ENCODE peak calls at places on chromosomes 16 and 17, in five cellular contexts. R is AG10803, Y is GM12878, P is GM10248, A is lower leg skin. N is an unnamed sample.

GRCh38 chr17:79834575-79835469 is 4.4 kb downstream of the CBX4 start:
- DNase-seq in R (no peak), Y (no peak), P (no peak), A (peak; percentile 18), N (peak; percentile 67)

GRCh38 chr16:85913688-85914422 is 14.9 kb downstream of the IRF8 start:
- DNase-seq in R (no peak), Y (no peak), P (no peak), A (no peak), N (no peak)

GRCh38 chr16:89621136-89621697 is 7.8 kb downstream of the DPEP1 start:
- DNase-seq in R (no peak), Y (no peak), P (no peak), A (no peak), N (no peak)

GRCh38 chr17:10073026-10073425 is 125.4 kb downstream of the GAS7 start:
- DNase-seq in R (no peak), Y (no peak), P (no peak), A (peak; percentile 71), N (no peak)

GRCh38 chr16:89341697-89342694 is 124.5 kb downstream of the ZNF778 start:
- DNase-seq in R (no peak), Y (no peak), P (no peak), A (no peak), N (no peak)

GRCh38 chr16:56861092-56861610 is 3.9 kb upstream of the SLC12A3 start:
- DNase-seq in R (no peak), Y (no peak), P (peak; percentile 22), A (no peak), N (no peak)

GRCh38 chr17:4120332-4120731 is 22.5 kb downstream of the ZZEF1 start:
- DNase-seq in R (no peak), Y (no peak), P (no peak), A (no peak), N (no peak)

GRCh38 chr16:67979955-67980678 is at the start of gene DPEP3:
- DNase-seq in R (no peak), Y (no peak), P (no peak), A (no peak), N (no peak)

GRCh38 chr17:49715221-49715620 is 7.5 kb upstream of the SLC35B1 start:
- DNase-seq in R (no peak), Y (no peak), P (no peak), A (no peak), N (peak; percentile 65)

GRCh38 chr16:8326234-8326633 is 264.1 kb downstream of the TMEM114 start:
- DNase-seq in R (no peak), Y (no peak), P (no peak), A (no peak), N (no peak)

GRCh38 chr16:87844374-87844733 is 25.0 kb downstream of the SLC7A5 start:
- DNase-seq in R (no peak), Y (no peak), P (no peak), A (no peak), N (no peak)

GRCh38 chr17:44773140-44773539 is 14.4 kb downstream of the ADAM11 start:
- DNase-seq in R (no peak), Y (no peak), P (no peak), A (no peak), N (no peak)

GRCh38 chr17:58083491-58084316 is 485 bp downstream of the DYNLL2 start:
- DNase-seq in R (peak; percentile 50), Y (no peak), P (peak; percentile 78), A (no peak), N (peak; percentile 79)

GRCh38 chr17:44900894-44901293 is 1.6 kb upstream of the EFTUD2 start:
- DNase-seq in R (peak; percentile 75), Y (no peak), P (no peak), A (no peak), N (no peak)

GRCh38 chr16:3022697-3023414 is 886 bp downstream of the HCFC1R1 start:
- DNase-seq in R (peak; percentile 60), Y (no peak), P (peak; percentile 49), A (no peak), N (peak; percentile 52)

GRCh38 chr17:32103476-32104113 is 38.7 kb upstream of the RHOT1 start:
- DNase-seq in R (peak; percentile 88), Y (no peak), P (no peak), A (no peak), N (no peak)

GRCh38 chr16:71555230-71555891 is 21.5 kb downstream of the TAT start:
- DNase-seq in R (no peak), Y (no peak), P (no peak), A (no peak), N (no peak)

GRCh38 chr16:87033541-87034300 is 283.5 kb downstream of the C16orf95 start:
- DNase-seq in R (no peak), Y (no peak), P (no peak), A (no peak), N (no peak)

GRCh38 chr17:45311762-45312476 is 4.9 kb downstream of the MAP3K14 start:
- DNase-seq in R (peak; percentile 49), Y (no peak), P (peak; percentile 77), A (no peak), N (peak; percentile 96)

GRCh38 chr17:17751489-17751995 is 70.3 kb downstream of the RAI1 start:
- DNase-seq in R (no peak), Y (no peak), P (no peak), A (no peak), N (peak; percentile 57)

GRCh38 chr17:9368631-9369030 is 207.0 kb downstream of the STX8 start:
- DNase-seq in R (no peak), Y (no peak), P (no peak), A (no peak), N (no peak)

GRCh38 chr17:11077673-11078072 is 163.3 kb upstream of the SHISA6 start:
- DNase-seq in R (no peak), Y (no peak), P (no peak), A (no peak), N (no peak)

GRCh38 chr17:52410781-52411180 is 252.3 kb upstream of the CA10 start:
- DNase-seq in R (no peak), Y (no peak), P (no peak), A (no peak), N (no peak)

GRCh38 chr17:45783593-45784292 is 377 bp upstream of the CRHR1 start:
- DNase-seq in R (no peak), Y (no peak), P (no peak), A (no peak), N (peak; percentile 16)

GRCh38 chr16:61480250-61480649 is 556.0 kb downstream of the CDH8 start:
- DNase-seq in R (no peak), Y (no peak), P (no peak), A (no peak), N (no peak)

GRCh38 chr17:48037036-48037881 is at the start of gene COPZ2:
- DNase-seq in R (peak; percentile 69), Y (no peak), P (peak; percentile 63), A (no peak), N (peak; percentile 74)
- TF ChIP-seq CTCF in R (peak; percentile 56), Y (peak; percentile 91), P (peak; percentile 73), A (no peak), N (peak; percentile 83)

DNA sequence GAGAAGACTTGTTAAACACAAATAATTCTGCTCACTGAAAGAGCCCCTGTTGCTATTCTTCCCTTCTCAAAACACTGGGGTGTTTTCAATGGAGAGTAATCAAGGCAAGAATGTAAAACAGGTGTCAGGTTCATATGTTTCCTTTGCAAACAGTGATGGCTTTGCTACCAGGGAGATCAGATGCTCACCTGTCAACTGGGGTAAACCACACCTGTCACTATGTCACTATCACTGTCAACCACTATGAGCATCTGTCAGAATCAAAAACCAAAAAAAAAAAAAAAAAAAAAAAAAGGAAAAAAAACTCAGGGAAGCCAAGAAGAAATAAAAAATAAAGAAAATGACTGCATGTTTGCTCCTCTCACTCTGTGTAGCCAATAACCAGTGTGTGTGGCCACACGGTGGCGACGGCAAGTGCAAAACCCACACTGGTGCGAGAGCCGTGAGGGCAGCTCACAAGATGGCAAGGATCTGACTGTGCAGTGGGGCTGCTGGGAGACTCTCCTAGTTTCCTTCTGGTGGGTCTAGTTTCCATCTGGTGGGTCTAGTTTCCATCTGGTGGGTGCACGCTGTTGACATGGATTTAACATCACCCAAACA is 22.7 kb downstream of the USP22 start:
- DNase-seq in R (peak; percentile 41), Y (no peak), P (no peak), A (no peak), N (peak; percentile 60)
- TF ChIP-seq CTCF in R (peak; percentile 43), Y (no peak), P (peak; percentile 50), A (no peak), N (peak; percentile 19)

GRCh38 chr17:37608369-37609169 is 649 bp downstream of the SYNRG start:
- DNase-seq in R (peak; percentile 31), Y (no peak), P (peak; percentile 28), A (peak; percentile 40), N (peak; percentile 23)

GRCh38 chr17:37610971-37611370 is 1.8 kb upstream of the SYNRG start:
- DNase-seq in R (peak; percentile 0), Y (no peak), P (no peak), A (no peak), N (no peak)

GRCh38 chr17:37605813-37606505 is 3.3 kb downstream of the SYNRG start:
- DNase-seq in R (peak; percentile 43), Y (no peak), P (no peak), A (no peak), N (peak; percentile 73)

GRCh38 chr17:37607637-37608368 is 1.4 kb downstream of the SYNRG start:
- DNase-seq in R (no peak), Y (no peak), P (peak; percentile 45), A (no peak), N (peak; percentile 28)

DNA sequence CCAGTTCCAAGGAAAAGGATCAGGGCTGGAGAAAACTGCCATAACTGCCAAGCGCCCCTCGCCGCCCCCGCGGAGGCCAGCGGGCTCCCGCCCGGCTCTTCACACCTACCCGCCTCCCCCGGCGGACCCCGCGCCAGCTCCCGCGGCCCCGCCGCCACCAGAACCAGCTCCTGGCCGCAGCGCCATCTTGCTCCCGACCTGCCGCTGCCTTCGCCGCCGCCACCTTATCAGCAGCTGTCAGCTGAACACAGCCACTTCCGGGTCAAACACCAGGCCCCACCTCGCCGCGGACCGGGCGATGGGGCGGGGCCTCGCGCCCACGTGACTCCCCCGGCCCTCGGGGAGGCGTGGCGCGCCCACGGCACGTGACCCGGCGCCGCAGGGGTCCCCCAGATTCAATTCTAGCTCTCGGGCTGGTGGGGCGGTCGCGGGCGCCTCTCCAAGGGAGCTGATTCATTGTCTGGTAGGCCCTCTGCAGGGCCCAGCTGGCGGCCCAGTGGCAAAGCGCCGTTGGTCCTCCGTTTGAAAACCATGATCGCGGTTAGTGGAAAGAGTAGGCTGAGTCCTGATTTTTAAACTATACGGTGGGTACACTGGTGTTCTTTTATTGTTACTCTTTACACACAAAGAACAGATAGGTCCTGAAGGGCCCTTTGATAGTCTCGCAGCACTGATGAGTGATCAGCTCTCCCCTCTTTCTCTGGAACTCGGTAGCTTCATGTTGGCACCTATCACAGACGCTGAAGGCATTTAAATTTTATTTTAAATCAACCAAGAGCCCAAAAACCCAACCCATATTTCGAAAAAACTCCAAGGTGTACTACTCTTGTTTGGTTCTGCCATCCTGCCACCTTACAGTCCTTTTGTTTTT is at the start of gene SYNRG:
- DNase-seq in R (peak; percentile 95), Y (peak; percentile 81), P (peak; percentile 100), A (peak; percentile 93), N (peak; percentile 98)
- TF ChIP-seq CTCF in R (peak; percentile 32), Y (peak; percentile 42), P (peak; percentile 31), A (no peak), N (peak; percentile 60)

GRCh38 chr16:20382202-20382948 is 22.2 kb downstream of the PDILT start:
- DNase-seq in R (no peak), Y (no peak), P (no peak), A (no peak), N (no peak)
- TF ChIP-seq CTCF in R (no peak), Y (no peak), P (no peak), A (no peak), N (no peak)